ENCODE peak calls at places on chromosomes 11 and 22, in seven cellular contexts. One of them, this sample, is unnamed.
A peak's percentile ranks its signal among the peaks of the same experiment; 100 is the strongest.

GRCh38 chr22:24319451-24319850 is 48.8 kb downstream of the SPECC1L start:
- DNase-seq in H7: no peak
- DNase-seq in CD4-positive, alpha-beta memory T cell: no peak
- DNase-seq in mesenchymal stem cell: no peak
- DNase-seq in pancreas: no peak
- DNase-seq in mammary epithelial cell: no peak
- DNase-seq in WERI-Rb-1: no peak
- DNase-seq in this sample: no peak

GRCh38 chr11:9004310-9004945 is 627 bp upstream of the NRIP3 start:
- DNase-seq in mesenchymal stem cell: no peak
- DNase-seq in H7: peak; percentile 90
- DNase-seq in pancreas: peak; percentile 69
- DNase-seq in mammary epithelial cell: no peak
- DNase-seq in WERI-Rb-1: no peak
- DNase-seq in CD4-positive, alpha-beta memory T cell: no peak
- DNase-seq in this sample: no peak

GRCh38 chr11:103798029-103798428 is 238.4 kb upstream of the DDI1 start:
- DNase-seq in WERI-Rb-1: no peak
- DNase-seq in pancreas: no peak
- DNase-seq in CD4-positive, alpha-beta memory T cell: no peak
- DNase-seq in mesenchymal stem cell: peak; percentile 77
- DNase-seq in H7: no peak
- DNase-seq in mammary epithelial cell: no peak
- DNase-seq in this sample: no peak

GRCh38 chr22:24410110-24410856 is 17.1 kb upstream of the ADORA2A start:
- DNase-seq in H7: peak; percentile 25
- DNase-seq in pancreas: no peak
- DNase-seq in WERI-Rb-1: no peak
- DNase-seq in mesenchymal stem cell: peak; percentile 67
- DNase-seq in mammary epithelial cell: no peak
- DNase-seq in CD4-positive, alpha-beta memory T cell: no peak
- DNase-seq in this sample: no peak

GRCh38 chr11:20397281-20397680 is 9.8 kb downstream of the PRMT3 start:
- DNase-seq in pancreas: no peak
- DNase-seq in mesenchymal stem cell: peak; percentile 63
- DNase-seq in mammary epithelial cell: peak; percentile 49
- DNase-seq in H7: peak; percentile 26
- DNase-seq in WERI-Rb-1: no peak
- DNase-seq in CD4-positive, alpha-beta memory T cell: peak; percentile 30
- DNase-seq in this sample: peak; percentile 72

GRCh38 chr11:106491751-106492150 is 414.3 kb downstream of the AASDHPPT start:
- DNase-seq in pancreas: no peak
- DNase-seq in H7: no peak
- DNase-seq in CD4-positive, alpha-beta memory T cell: no peak
- DNase-seq in mammary epithelial cell: no peak
- DNase-seq in mesenchymal stem cell: no peak
- DNase-seq in WERI-Rb-1: no peak
- DNase-seq in this sample: no peak

GRCh38 chr11:118918128-118918685 is 7.5 kb downstream of the BCL9L start:
- DNase-seq in mesenchymal stem cell: peak; percentile 100
- DNase-seq in mammary epithelial cell: peak; percentile 83
- DNase-seq in WERI-Rb-1: peak; percentile 69
- DNase-seq in pancreas: peak; percentile 77
- DNase-seq in H7: peak; percentile 78
- DNase-seq in CD4-positive, alpha-beta memory T cell: peak; percentile 48
- DNase-seq in this sample: peak; percentile 65

GRCh38 chr11:20050551-20051333 is 109.5 kb downstream of the DBX1 start:
- DNase-seq in WERI-Rb-1: no peak
- DNase-seq in H7: no peak
- DNase-seq in mesenchymal stem cell: no peak
- DNase-seq in pancreas: no peak
- DNase-seq in CD4-positive, alpha-beta memory T cell: no peak
- DNase-seq in mammary epithelial cell: peak; percentile 91
- DNase-seq in this sample: no peak

GRCh38 chr22:37674951-37675929 is at the start of gene LGALS1:
- DNase-seq in H7: peak; percentile 94
- DNase-seq in WERI-Rb-1: peak; percentile 50
- DNase-seq in mammary epithelial cell: peak; percentile 96
- DNase-seq in pancreas: peak; percentile 94
- DNase-seq in CD4-positive, alpha-beta memory T cell: peak; percentile 61
- DNase-seq in mesenchymal stem cell: peak; percentile 98
- DNase-seq in this sample: peak; percentile 90

GRCh38 chr22:32444068-32444467 is 20.2 kb downstream of the BPIFC start:
- DNase-seq in CD4-positive, alpha-beta memory T cell: no peak
- DNase-seq in mesenchymal stem cell: no peak
- DNase-seq in WERI-Rb-1: peak; percentile 51
- DNase-seq in H7: peak; percentile 41
- DNase-seq in pancreas: no peak
- DNase-seq in mammary epithelial cell: peak; percentile 25
- DNase-seq in this sample: peak; percentile 37

GRCh38 chr11:76380161-76380976 is 563 bp downstream of the THAP12 start:
- DNase-seq in mammary epithelial cell: peak; percentile 31
- DNase-seq in H7: peak; percentile 73
- DNase-seq in pancreas: no peak
- DNase-seq in CD4-positive, alpha-beta memory T cell: peak; percentile 24
- DNase-seq in WERI-Rb-1: no peak
- DNase-seq in mesenchymal stem cell: peak; percentile 42
- DNase-seq in this sample: peak; percentile 42

GRCh38 chr22:19419464-19420178 is 11.9 kb downstream of the HIRA start:
- DNase-seq in mesenchymal stem cell: no peak
- DNase-seq in pancreas: no peak
- DNase-seq in CD4-positive, alpha-beta memory T cell: peak; percentile 56
- DNase-seq in mammary epithelial cell: peak; percentile 2
- DNase-seq in WERI-Rb-1: no peak
- DNase-seq in H7: no peak
- DNase-seq in this sample: no peak

GRCh38 chr22:19422440-19423301 is 8.9 kb downstream of the HIRA start:
- DNase-seq in pancreas: no peak
- DNase-seq in WERI-Rb-1: no peak
- DNase-seq in CD4-positive, alpha-beta memory T cell: no peak
- DNase-seq in mesenchymal stem cell: no peak
- DNase-seq in mammary epithelial cell: peak; percentile 6
- DNase-seq in H7: no peak
- DNase-seq in this sample: no peak

GRCh38 chr22:19419086-19419463 is 12.5 kb downstream of the HIRA start:
- DNase-seq in H7: no peak
- DNase-seq in WERI-Rb-1: no peak
- DNase-seq in mesenchymal stem cell: no peak
- DNase-seq in mammary epithelial cell: no peak
- DNase-seq in pancreas: no peak
- DNase-seq in CD4-positive, alpha-beta memory T cell: no peak
- DNase-seq in this sample: no peak

GRCh38 chr22:19423906-19424500 is 7.5 kb downstream of the HIRA start:
- DNase-seq in H7: no peak
- DNase-seq in CD4-positive, alpha-beta memory T cell: no peak
- DNase-seq in mammary epithelial cell: no peak
- DNase-seq in pancreas: no peak
- DNase-seq in mesenchymal stem cell: no peak
- DNase-seq in WERI-Rb-1: no peak
- DNase-seq in this sample: no peak

GRCh38 chr22:19420321-19420720 is 11.2 kb downstream of the HIRA start:
- DNase-seq in CD4-positive, alpha-beta memory T cell: no peak
- DNase-seq in pancreas: no peak
- DNase-seq in mesenchymal stem cell: no peak
- DNase-seq in WERI-Rb-1: no peak
- DNase-seq in H7: no peak
- DNase-seq in mammary epithelial cell: no peak
- DNase-seq in this sample: no peak
- H3K4me3 ChIP-seq in CD4-positive, alpha-beta memory T cell: no peak overlapping the region
- H3K4me3 ChIP-seq in pancreas: no peak overlapping the region
- H3K4me3 ChIP-seq in mesenchymal stem cell: no peak overlapping the region
- H3K4me3 ChIP-seq in WERI-Rb-1: no peak overlapping the region
- H3K4me3 ChIP-seq in H7: no peak overlapping the region
- H3K4me3 ChIP-seq in mammary epithelial cell: no peak overlapping the region
- H3K4me3 ChIP-seq in this sample: no peak overlapping the region

GRCh38 chr11:45917623-45918330 is at the start of gene PEX16:
- DNase-seq in CD4-positive, alpha-beta memory T cell: peak; percentile 98
- DNase-seq in mammary epithelial cell: peak; percentile 99
- DNase-seq in WERI-Rb-1: peak; percentile 96
- DNase-seq in mesenchymal stem cell: peak; percentile 100
- DNase-seq in H7: peak; percentile 98
- DNase-seq in pancreas: peak; percentile 92
- DNase-seq in this sample: peak; percentile 100
- H3K36me3 ChIP-seq in CD4-positive, alpha-beta memory T cell: peaks cover 26% of the 10 kb centered on the region
- H3K36me3 ChIP-seq in mammary epithelial cell: peaks cover 14% of the 10 kb centered on the region
- H3K36me3 ChIP-seq in WERI-Rb-1: peaks cover 18% of the 10 kb centered on the region
- H3K36me3 ChIP-seq in mesenchymal stem cell: peaks cover 36% of the 10 kb centered on the region
- H3K36me3 ChIP-seq in H7: peaks cover 4% of the 10 kb centered on the region
- H3K36me3 ChIP-seq in pancreas: peaks cover 19% of the 10 kb centered on the region
- H3K36me3 ChIP-seq in this sample: peaks cover 20% of the 10 kb centered on the region

GRCh38 chr11:12767577-12767976 is 93.4 kb downstream of the TEAD1 start:
- DNase-seq in pancreas: no peak
- DNase-seq in mammary epithelial cell: no peak
- DNase-seq in CD4-positive, alpha-beta memory T cell: no peak
- DNase-seq in WERI-Rb-1: no peak
- DNase-seq in mesenchymal stem cell: no peak
- DNase-seq in H7: no peak
- DNase-seq in this sample: no peak

GRCh38 chr11:12768731-12769673 is 94.8 kb downstream of the TEAD1 start:
- DNase-seq in mammary epithelial cell: no peak
- DNase-seq in mesenchymal stem cell: no peak
- DNase-seq in H7: no peak
- DNase-seq in CD4-positive, alpha-beta memory T cell: no peak
- DNase-seq in WERI-Rb-1: no peak
- DNase-seq in pancreas: no peak
- DNase-seq in this sample: no peak

GRCh38 chr11:12765428-12765827 is 91.2 kb downstream of the TEAD1 start:
- DNase-seq in mammary epithelial cell: no peak
- DNase-seq in CD4-positive, alpha-beta memory T cell: no peak
- DNase-seq in mesenchymal stem cell: peak; percentile 74
- DNase-seq in pancreas: no peak
- DNase-seq in WERI-Rb-1: peak; percentile 31
- DNase-seq in H7: no peak
- DNase-seq in this sample: peak; percentile 63

GRCh38 chr11:12764187-12764914 is 90.1 kb downstream of the TEAD1 start:
- DNase-seq in WERI-Rb-1: peak; percentile 44
- DNase-seq in mesenchymal stem cell: no peak
- DNase-seq in pancreas: no peak
- DNase-seq in H7: no peak
- DNase-seq in mammary epithelial cell: no peak
- DNase-seq in CD4-positive, alpha-beta memory T cell: no peak
- DNase-seq in this sample: peak; percentile 19

GRCh38 chr11:12767022-12767421 is 92.8 kb downstream of the TEAD1 start:
- DNase-seq in H7: no peak
- DNase-seq in mesenchymal stem cell: no peak
- DNase-seq in CD4-positive, alpha-beta memory T cell: no peak
- DNase-seq in pancreas: no peak
- DNase-seq in mammary epithelial cell: no peak
- DNase-seq in WERI-Rb-1: no peak
- DNase-seq in this sample: no peak
- H3K4me3 ChIP-seq in H7: no peak overlapping the region
- H3K4me3 ChIP-seq in mesenchymal stem cell: no peak overlapping the region
- H3K4me3 ChIP-seq in CD4-positive, alpha-beta memory T cell: no peak overlapping the region
- H3K4me3 ChIP-seq in pancreas: no peak overlapping the region
- H3K4me3 ChIP-seq in mammary epithelial cell: no peak overlapping the region
- H3K4me3 ChIP-seq in WERI-Rb-1: no peak overlapping the region
- H3K4me3 ChIP-seq in this sample: no peak overlapping the region

DNA sequence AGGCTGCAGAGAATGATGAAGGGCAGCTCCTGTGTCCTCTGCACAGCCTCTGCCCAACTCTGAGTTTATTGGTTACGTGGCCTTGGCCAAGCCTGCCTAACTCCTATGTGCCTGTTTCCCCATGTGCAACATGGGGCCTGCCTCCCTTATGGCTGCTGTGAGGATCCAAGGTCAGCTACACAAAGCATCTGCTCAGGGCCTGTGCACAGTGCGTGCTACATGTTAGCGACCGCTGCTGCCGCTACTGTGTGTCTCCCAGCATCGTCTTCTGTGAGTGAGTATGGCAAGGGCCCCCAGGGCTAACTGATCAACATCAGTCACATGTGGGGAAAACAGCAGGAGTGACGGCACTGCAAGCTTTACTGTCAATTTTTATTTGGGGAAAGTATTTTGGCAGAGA is 81.6 kb upstream of the BID start:
- DNase-seq in pancreas: no peak
- DNase-seq in mesenchymal stem cell: no peak
- DNase-seq in CD4-positive, alpha-beta memory T cell: no peak
- DNase-seq in mammary epithelial cell: no peak
- DNase-seq in H7: no peak
- DNase-seq in WERI-Rb-1: no peak
- DNase-seq in this sample: no peak
- H3K36me3 ChIP-seq in pancreas: no peaks in the 10 kb centered on the region
- H3K36me3 ChIP-seq in mesenchymal stem cell: peaks cover 82% of the 10 kb centered on the region
- H3K36me3 ChIP-seq in CD4-positive, alpha-beta memory T cell: peaks cover 3% of the 10 kb centered on the region
- H3K36me3 ChIP-seq in mammary epithelial cell: peaks cover 5% of the 10 kb centered on the region
- H3K36me3 ChIP-seq in H7: no peaks in the 10 kb centered on the region
- H3K36me3 ChIP-seq in WERI-Rb-1: no peaks in the 10 kb centered on the region
- H3K36me3 ChIP-seq in this sample: peaks cover 2% of the 10 kb centered on the region

DNA sequence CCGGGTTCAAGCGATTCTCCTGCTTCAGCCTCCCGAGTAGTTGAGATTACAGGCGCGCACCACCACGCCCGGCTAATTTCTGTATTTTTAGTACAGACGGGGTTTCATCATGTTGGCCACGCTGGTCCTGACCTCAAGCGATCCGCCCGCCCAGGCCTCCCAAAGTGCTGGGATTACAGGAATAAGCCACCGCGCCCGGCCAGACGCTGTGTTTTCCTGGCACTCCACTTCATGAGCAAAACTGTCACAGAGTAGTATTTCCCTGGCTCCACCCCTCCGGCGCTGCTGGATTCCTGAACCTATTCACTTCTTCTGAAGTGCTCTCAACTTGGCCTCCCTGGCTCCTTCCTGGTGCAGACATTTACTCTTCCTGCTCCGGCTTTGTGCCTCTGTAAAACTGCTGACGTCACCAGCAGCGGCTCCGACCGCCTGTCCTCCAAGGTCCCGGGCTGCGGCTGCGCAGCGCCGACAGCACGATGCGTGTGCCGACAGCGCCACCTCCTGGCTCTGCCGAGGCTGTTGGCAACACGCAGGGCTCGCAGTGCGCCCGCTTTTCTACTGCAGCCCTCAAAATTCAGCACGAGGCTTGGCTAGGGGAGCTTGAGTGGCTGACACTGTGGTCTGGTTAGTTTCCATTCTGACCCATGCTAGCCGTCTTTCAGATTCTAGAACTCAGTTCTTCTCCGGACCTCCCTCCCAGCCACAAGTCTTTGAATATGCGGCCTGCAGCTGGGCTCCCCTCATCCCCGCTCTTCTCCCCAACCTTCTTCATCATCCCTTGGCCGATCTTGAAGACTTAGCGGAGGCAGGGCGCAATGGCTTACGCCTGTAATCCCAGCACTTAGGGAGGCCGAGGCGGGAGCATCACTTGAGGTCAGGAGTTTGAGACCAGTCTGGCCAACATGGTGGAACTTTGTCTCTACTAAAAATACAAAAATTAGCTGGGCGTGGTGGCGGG is 36.6 kb downstream of the APOL3 start:
- DNase-seq in WERI-Rb-1: peak; percentile 90
- DNase-seq in pancreas: peak; percentile 98
- DNase-seq in H7: peak; percentile 93
- DNase-seq in mesenchymal stem cell: peak; percentile 94
- DNase-seq in CD4-positive, alpha-beta memory T cell: peak; percentile 91
- DNase-seq in mammary epithelial cell: peak; percentile 88
- DNase-seq in this sample: peak; percentile 98
- H3K4me3 ChIP-seq in WERI-Rb-1: peak overlapping the region; percentile 44
- H3K4me3 ChIP-seq in pancreas: no peak overlapping the region
- H3K4me3 ChIP-seq in H7: no peak overlapping the region
- H3K4me3 ChIP-seq in mesenchymal stem cell: no peak overlapping the region
- H3K4me3 ChIP-seq in CD4-positive, alpha-beta memory T cell: peak overlapping the region; percentile 59
- H3K4me3 ChIP-seq in mammary epithelial cell: peak overlapping the region; percentile 45
- H3K4me3 ChIP-seq in this sample: no peak overlapping the region

DNA sequence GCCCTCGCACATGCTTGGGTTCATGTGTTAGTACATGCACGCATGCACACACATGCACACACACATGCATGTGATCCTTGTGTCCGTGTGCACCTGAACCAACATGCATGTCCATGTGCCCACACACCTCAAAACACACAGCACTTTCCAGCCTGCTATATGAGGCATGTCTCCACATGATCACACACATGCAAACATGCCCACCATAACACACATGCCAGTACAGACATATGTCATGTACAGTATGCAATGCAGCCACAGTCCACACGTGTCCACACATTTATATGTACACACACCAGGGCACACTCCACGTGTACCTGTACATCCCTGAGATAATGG is 40.8 kb downstream of the RNF141 start:
- DNase-seq in mesenchymal stem cell: no peak
- DNase-seq in pancreas: no peak
- DNase-seq in WERI-Rb-1: no peak
- DNase-seq in mammary epithelial cell: no peak
- DNase-seq in H7: no peak
- DNase-seq in CD4-positive, alpha-beta memory T cell: no peak
- DNase-seq in this sample: no peak
- H3K36me3 ChIP-seq in mesenchymal stem cell: peaks cover 78% of the 10 kb centered on the region
- H3K36me3 ChIP-seq in pancreas: no peaks in the 10 kb centered on the region
- H3K36me3 ChIP-seq in WERI-Rb-1: peaks cover 78% of the 10 kb centered on the region
- H3K36me3 ChIP-seq in mammary epithelial cell: peaks cover 6% of the 10 kb centered on the region
- H3K36me3 ChIP-seq in H7: peaks cover 2% of the 10 kb centered on the region
- H3K36me3 ChIP-seq in CD4-positive, alpha-beta memory T cell: peaks cover 79% of the 10 kb centered on the region
- H3K36me3 ChIP-seq in this sample: no peaks in the 10 kb centered on the region

This sample was measured in A673.